ENCODE peak calls at places on chromosomes 4 and X, in ten cellular contexts. K is CD8-positive, alpha-beta T cell; Z is astrocyte of the spinal cord; N is AG04449; J is NB4; M is AG04450; X is fibroblast of lung; S is right atrium auricular region; C is lower leg skin; U is upper lobe of left lung. Y is an unnamed sample.

GRCh38 chr4:151331276-151332042 is 6.1 kb upstream of the SH3D19 start:
- DNase-seq in J (no peak), U (no peak), M (no peak), Z (peak), X (peak), K (no peak), N (no peak), S (no peak), C (no peak), Y (no peak)

GRCh38 chr4:13267091-13267490 is 217.0 kb downstream of the RAB28 start:
- DNase-seq in U (no peak), M (no peak), K (no peak), X (peak), C (no peak), J (no peak), Z (no peak), S (no peak), N (no peak), Y (no peak)

GRCh38 chrX:141176586-141177451 is at the start of gene LDOC1:
- DNase-seq in N (no peak), S (peak), C (peak), X (peak), Z (peak), U (peak), M (peak), J (no peak), K (peak), Y (peak)

GRCh38 chr4:13704761-13705160 is 77.2 kb upstream of the BOD1L1 start:
- DNase-seq in K (no peak), X (no peak), N (no peak), U (no peak), Z (no peak), M (no peak), S (no peak), C (no peak), J (no peak), Y (no peak)

GRCh38 chr4:186485621-186486062 is 69.7 kb downstream of the MTNR1A start:
- DNase-seq in Z (peak), S (no peak), C (no peak), N (no peak), K (no peak), U (peak), M (no peak), J (no peak), X (peak), Y (no peak)

GRCh38 chrX:23570674-23571343 is 96.5 kb upstream of the PRDX4 start:
- DNase-seq in K (no peak), M (no peak), S (no peak), U (peak), X (peak), J (no peak), N (no peak), Z (no peak), C (no peak), Y (no peak)

GRCh38 chr4:185893500-185893899 is 81.5 kb upstream of the SORBS2 start:
- DNase-seq in X (no peak), C (no peak), Z (no peak), J (no peak), N (no peak), S (no peak), M (no peak), K (no peak), U (no peak), Y (no peak)

GRCh38 chr4:11120435-11120834 is 308.3 kb downstream of the HS3ST1 start:
- DNase-seq in J (no peak), N (no peak), U (no peak), M (no peak), K (no peak), C (no peak), S (no peak), Z (no peak), X (no peak), Y (no peak)

GRCh38 chr4:61760820-61761219 is 560.7 kb downstream of the ADGRL3 start:
- DNase-seq in C (no peak), X (no peak), S (no peak), U (no peak), J (no peak), N (no peak), Z (no peak), K (no peak), M (no peak), Y (no peak)

GRCh38 chrX:70241501-70241900 is 7.0 kb downstream of the AWAT1 start:
- DNase-seq in C (no peak), J (no peak), K (no peak), Z (no peak), U (no peak), N (no peak), S (no peak), X (no peak), M (no peak), Y (no peak)

GRCh38 chr4:93396274-93396673 is 432.3 kb upstream of the ATOH1 start:
- DNase-seq in K (no peak), C (no peak), U (no peak), S (no peak), Z (peak), M (no peak), J (no peak), N (no peak), X (peak), Y (no peak)

GRCh38 chr4:131764730-131765129 is 1384.4 kb upstream of the PCDH10 start:
- DNase-seq in N (no peak), M (no peak), X (no peak), S (no peak), Z (no peak), U (no peak), J (no peak), C (no peak), K (no peak), Y (peak)

GRCh38 chrX:17376381-17377046 is 1.5 kb downstream of the NHS start:
- DNase-seq in X (peak), N (no peak), U (no peak), K (no peak), M (no peak), C (no peak), Z (peak), J (no peak), S (no peak), Y (peak)

GRCh38 chr4:1666391-1666790 is 17.7 kb downstream of the FAM53A start:
- DNase-seq in Z (no peak), C (no peak), S (no peak), X (no peak), K (no peak), J (no peak), U (no peak), M (no peak), N (no peak), Y (no peak)

GRCh38 chr4:54392459-54392858 is 163.4 kb downstream of the PDGFRA start:
- DNase-seq in S (no peak), M (no peak), Z (no peak), K (no peak), J (no peak), C (no peak), U (no peak), X (no peak), N (no peak), Y (no peak)

GRCh38 chr4:22850055-22850454 is 157.3 kb downstream of the GBA3 start:
- DNase-seq in N (no peak), S (no peak), J (no peak), K (no peak), M (no peak), U (no peak), C (no peak), Z (no peak), X (no peak), Y (no peak)

GRCh38 chr4:173752610-173753009 is 222.6 kb upstream of the HAND2 start:
- DNase-seq in N (no peak), S (no peak), C (no peak), K (no peak), Z (no peak), X (no peak), M (no peak), J (peak), U (no peak), Y (peak)

GRCh38 chrX:134849390-134849789 is 141.4 kb upstream of the SMIM10 start:
- DNase-seq in X (peak), J (no peak), S (no peak), N (no peak), K (no peak), U (no peak), Z (peak), M (no peak), C (no peak), Y (no peak)

GRCh38 chr4:44914223-44914622 is 187.9 kb upstream of the GNPDA2 start:
- DNase-seq in C (no peak), X (no peak), N (no peak), S (no peak), M (no peak), J (no peak), Z (no peak), U (no peak), K (no peak), Y (no peak)

GRCh38 chr4:94819779-94820178 is 62.0 kb downstream of the BMPR1B start:
- DNase-seq in K (no peak), J (no peak), N (no peak), S (no peak), C (no peak), U (no peak), X (no peak), Z (no peak), M (no peak), Y (no peak)

GRCh38 chr4:1193206-1194027 is 21.0 kb upstream of the SPON2 start:
- DNase-seq in C (peak), M (no peak), K (no peak), J (peak), Z (no peak), N (no peak), X (no peak), U (no peak), S (no peak), Y (peak)

GRCh38 chr4:38030023-38030422 is 69.8 kb downstream of the PTTG2 start:
- DNase-seq in U (no peak), M (no peak), X (peak), J (no peak), C (no peak), S (no peak), K (no peak), N (no peak), Z (peak), Y (no peak)

GRCh38 chrX:42459735-42460134 is 318.2 kb downstream of the PPP1R2C start:
- DNase-seq in J (no peak), N (no peak), M (no peak), C (no peak), K (no peak), S (no peak), Z (no peak), X (no peak), U (no peak), Y (no peak)

GRCh38 chr4:2058264-2059033 is 678 bp upstream of the NAT8L start:
- DNase-seq in X (no peak), C (no peak), Z (no peak), U (no peak), J (peak), N (no peak), S (no peak), K (no peak), M (no peak), Y (no peak)

GRCh38 chrX:4932790-4933189 is 1219.3 kb upstream of the PRKX start:
- DNase-seq in C (no peak), J (no peak), K (no peak), X (peak), U (no peak), S (no peak), Z (peak), M (no peak), N (no peak), Y (no peak)

GRCh38 chr4:86497131-86497530 is 97.0 kb upstream of the PTPN13 start:
- DNase-seq in S (no peak), K (no peak), M (no peak), C (no peak), J (no peak), Z (no peak), N (no peak), U (peak), X (peak), Y (no peak)

GRCh38 chr4:146763560-146763959 is 124.9 kb downstream of the POU4F2 start:
- DNase-seq in N (no peak), Z (no peak), C (no peak), K (no peak), J (no peak), M (no peak), X (no peak), U (no peak), S (no peak), Y (no peak)

GRCh38 chr4:35166437-35166836 is 1077.9 kb downstream of the ARAP2 start:
- DNase-seq in U (no peak), M (no peak), N (no peak), Z (no peak), C (no peak), S (no peak), K (no peak), X (no peak), J (no peak), Y (no peak)

GRCh38 chr4:19408488-19408887 is 843.2 kb upstream of the SLIT2 start:
- DNase-seq in M (no peak), C (no peak), N (no peak), S (no peak), U (no peak), K (no peak), X (no peak), Z (no peak), J (no peak), Y (no peak)

GRCh38 chr4:147843162-147843561 is 111.3 kb downstream of the ARHGAP10 start:
- DNase-seq in U (no peak), N (no peak), X (no peak), S (no peak), Z (no peak), C (no peak), K (no peak), J (no peak), M (no peak), Y (no peak)

GRCh38 chr4:28006021-28006420 is 1145.4 kb downstream of the STIM2 start:
- DNase-seq in M (no peak), K (no peak), S (no peak), J (no peak), C (no peak), X (no peak), Z (no peak), N (no peak), U (no peak), Y (no peak)

GRCh38 chrX:24444645-24445044 is 20.4 kb upstream of the PDK3 start:
- DNase-seq in U (no peak), X (no peak), K (no peak), N (no peak), Z (no peak), J (no peak), M (no peak), S (no peak), C (no peak), Y (no peak)

GRCh38 chr4:46994007-46994405 is 625 bp upstream of the GABRA4 start:
- DNase-seq in K (no peak), M (no peak), Z (no peak), U (no peak), S (no peak), N (no peak), X (peak), C (no peak), J (no peak), Y (no peak)

DNA sequence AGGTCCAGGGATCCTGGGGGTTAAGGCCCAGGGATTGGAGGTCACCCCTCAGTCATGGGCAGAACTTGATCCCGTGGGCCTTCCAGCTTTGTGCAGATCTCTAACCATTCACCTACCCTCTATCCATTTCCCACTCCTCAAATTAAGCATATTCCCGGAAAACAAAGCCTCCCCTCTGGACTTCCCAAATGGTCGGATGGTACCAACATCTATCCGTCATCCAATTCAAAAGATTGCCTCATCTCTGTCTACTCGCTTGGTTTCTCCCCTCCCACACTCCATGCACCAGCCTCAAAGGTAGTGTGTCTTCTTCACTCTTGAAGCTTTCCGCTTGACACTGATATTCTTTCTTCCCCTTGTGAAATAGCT is 473 bp upstream of the BCLAF3 start:
- DNase-seq in M (no peak), N (no peak), U (no peak), J (no peak), S (no peak), K (no peak), X (no peak), C (no peak), Z (no peak), Y (no peak)
- H3K4me3 ChIP-seq in M (peak), N (peak), U (no peak), J (peak), S (peak), K (peak), X (no peak), C (no peak), Z (peak), Y (peak)

DNA sequence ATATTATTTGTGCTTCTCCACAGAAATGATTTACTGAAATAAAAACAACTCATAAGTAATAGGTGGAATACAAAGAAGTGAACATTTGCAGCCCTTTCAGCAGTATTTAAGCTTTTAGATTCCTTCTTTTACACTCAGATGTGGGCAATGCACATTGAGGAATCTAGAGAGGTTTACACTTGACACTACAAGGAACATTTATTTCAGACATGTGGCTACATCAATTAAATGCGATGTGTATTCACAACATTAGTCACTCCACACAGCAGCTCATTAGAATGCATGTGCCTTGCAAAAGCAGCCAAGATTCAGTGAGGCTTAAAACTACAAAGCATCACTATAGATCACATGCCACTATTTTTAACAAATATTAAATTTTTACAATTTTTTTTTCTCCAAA is 480.7 kb downstream of the INPP4B start:
- DNase-seq in M (no peak), C (no peak), K (no peak), X (peak), N (no peak), J (no peak), S (no peak), U (no peak), Z (peak), Y (no peak)
- H3K4me3 ChIP-seq in M (no peak), C (no peak), K (no peak), X (no peak), N (no peak), J (no peak), S (no peak), U (no peak), Z (no peak), Y (no peak)

DNA sequence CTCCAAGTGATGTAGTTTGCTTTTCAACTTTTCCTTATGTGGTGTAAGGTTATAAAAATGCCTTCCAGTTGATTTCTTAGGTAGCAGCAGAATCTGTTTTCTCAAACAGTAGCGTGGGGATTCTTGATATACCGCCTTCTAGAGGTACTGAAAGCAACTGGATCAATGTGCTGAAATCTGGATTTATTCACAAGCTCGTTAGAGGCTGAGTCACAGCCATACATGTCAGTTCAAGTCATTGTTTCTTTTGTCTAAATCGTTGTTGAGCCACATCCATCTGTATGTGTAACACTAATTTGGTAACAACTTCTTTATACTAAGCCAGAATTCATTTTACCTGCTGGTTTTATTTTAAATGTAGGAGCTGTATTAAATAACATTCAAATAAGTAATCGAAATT is 200.0 kb upstream of the MAD2L1 start:
- DNase-seq in M (no peak), N (no peak), C (no peak), K (no peak), S (no peak), Z (no peak), X (no peak), J (no peak), U (no peak), Y (no peak)
- H3K4me3 ChIP-seq in M (no peak), N (no peak), C (no peak), K (no peak), S (no peak), Z (no peak), X (no peak), J (no peak), U (no peak), Y (no peak)

GRCh38 chr4:112650332-112650731 is 13.4 kb downstream of the LARP7 start:
- DNase-seq in M (no peak), J (no peak), K (no peak), U (no peak), X (no peak), S (no peak), Z (no peak), C (no peak), N (no peak), Y (no peak)

GRCh38 chr4:112649055-112649408 is 12.1 kb downstream of the LARP7 start:
- DNase-seq in M (no peak), N (no peak), Z (peak), K (no peak), S (no peak), C (no peak), X (no peak), J (no peak), U (no peak), Y (no peak)

GRCh38 chr4:112646632-112647537 is 9.9 kb downstream of the LARP7 start:
- DNase-seq in M (no peak), J (no peak), N (no peak), Z (no peak), X (no peak), C (no peak), K (no peak), U (no peak), S (no peak), Y (no peak)

GRCh38 chr4:112647785-112648184 is 10.8 kb downstream of the LARP7 start:
- DNase-seq in N (no peak), Z (no peak), X (peak), S (no peak), U (no peak), J (no peak), C (no peak), M (no peak), K (no peak), Y (no peak)

DNA sequence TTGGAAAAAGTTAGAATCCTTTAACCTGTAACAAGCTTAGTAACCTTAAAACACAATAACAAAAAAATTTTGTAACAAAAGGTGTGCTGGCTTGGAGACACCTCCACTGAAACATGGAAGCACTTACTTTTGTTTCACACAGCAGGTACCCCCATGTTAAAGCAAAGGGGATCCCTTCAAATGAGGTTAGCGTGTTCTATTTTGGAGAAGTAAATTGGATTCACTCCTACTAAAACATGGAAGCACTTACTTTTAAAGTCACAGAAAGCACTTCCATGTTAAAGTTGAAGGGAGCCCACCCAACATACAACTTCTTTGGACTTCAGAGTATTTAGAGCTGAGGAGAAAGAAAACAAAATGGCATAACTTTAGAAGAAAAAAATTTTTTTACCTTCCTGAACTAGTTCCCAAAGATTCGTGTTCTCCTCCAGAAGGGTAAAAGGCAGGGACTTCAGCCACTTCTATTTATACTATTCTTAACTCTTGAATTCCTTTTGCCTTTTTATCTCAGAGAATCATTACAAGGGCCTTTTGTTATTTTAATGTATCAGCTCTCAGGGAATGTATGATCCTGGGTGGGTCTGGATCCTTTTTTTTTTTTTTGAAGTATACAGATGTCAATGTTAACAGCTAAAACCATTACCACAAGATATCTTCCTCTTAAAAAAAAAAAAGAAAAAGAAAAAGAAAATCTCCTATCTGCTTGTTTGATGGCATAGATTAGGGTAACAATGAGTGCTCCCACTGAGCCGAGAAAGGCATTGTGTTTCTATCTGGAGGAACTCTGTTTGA is 11.5 kb downstream of the LARP7 start:
- DNase-seq in S (no peak), X (peak), M (no peak), N (no peak), U (no peak), C (no peak), Z (peak), K (no peak), J (no peak), Y (no peak)
- H3K4me3 ChIP-seq in S (no peak), X (no peak), M (no peak), N (no peak), U (no peak), C (no peak), Z (no peak), K (no peak), J (no peak), Y (no peak)

Y was measured in pancreas.